ENCODE peak calls at places on chromosomes 2 and 18, in four cellular contexts. One of them, this sample, is unnamed.

GRCh38 chr2:20953146-20953824 is 90.6 kb downstream of the APOB start:
- DNase-seq in endothelial cell of umbilical vein: no peak
- DNase-seq in H9: no peak
- DNase-seq in IMR-90: no peak
- DNase-seq in this sample: no peak

GRCh38 chr2:79025421-79025820 is at the start of gene REG3G:
- DNase-seq in IMR-90: no peak
- DNase-seq in H9: no peak
- DNase-seq in endothelial cell of umbilical vein: no peak
- DNase-seq in this sample: no peak

GRCh38 chr18:68494802-68495560 is 219.9 kb downstream of the TMX3 start:
- DNase-seq in H9: no peak
- DNase-seq in IMR-90: peak; percentile 98
- DNase-seq in endothelial cell of umbilical vein: no peak
- DNase-seq in this sample: peak; percentile 98

GRCh38 chr2:189580267-189580661 is 322 bp downstream of the SLC40A1 start:
- DNase-seq in IMR-90: no peak
- DNase-seq in H9: peak; percentile 57
- DNase-seq in endothelial cell of umbilical vein: no peak
- DNase-seq in this sample: peak; percentile 9

GRCh38 chr2:9179572-9180201 is 26.9 kb upstream of the ASAP2 start:
- DNase-seq in endothelial cell of umbilical vein: peak; percentile 84
- DNase-seq in H9: no peak
- DNase-seq in IMR-90: peak; percentile 90
- DNase-seq in this sample: peak; percentile 93

GRCh38 chr2:152406119-152406835 is 71.3 kb downstream of the FMNL2 start:
- DNase-seq in H9: no peak
- DNase-seq in IMR-90: no peak
- DNase-seq in endothelial cell of umbilical vein: peak; percentile 44
- DNase-seq in this sample: no peak

GRCh38 chr18:3262234-3263171 is 570 bp downstream of the MYL12B start:
- DNase-seq in H9: no peak
- DNase-seq in IMR-90: no peak
- DNase-seq in endothelial cell of umbilical vein: peak; percentile 51
- DNase-seq in this sample: peak; percentile 39

GRCh38 chr2:134072973-134073490 is 180.8 kb upstream of the MGAT5 start:
- DNase-seq in endothelial cell of umbilical vein: no peak
- DNase-seq in H9: no peak
- DNase-seq in IMR-90: no peak
- DNase-seq in this sample: no peak

GRCh38 chr2:235532307-235532706 is 38.5 kb downstream of the AGAP1 start:
- DNase-seq in endothelial cell of umbilical vein: no peak
- DNase-seq in IMR-90: no peak
- DNase-seq in H9: no peak
- DNase-seq in this sample: no peak

GRCh38 chr18:31156831-31157763 is 5.6 kb downstream of the DSC1 start:
- DNase-seq in IMR-90: no peak
- DNase-seq in H9: no peak
- DNase-seq in endothelial cell of umbilical vein: no peak
- DNase-seq in this sample: no peak

GRCh38 chr2:8312861-8313768 is 368.7 kb upstream of the ID2 start:
- DNase-seq in H9: peak; percentile 24
- DNase-seq in IMR-90: peak; percentile 11
- DNase-seq in endothelial cell of umbilical vein: no peak
- DNase-seq in this sample: peak; percentile 23

GRCh38 chr18:62521588-62521987 is 1.2 kb upstream of the ZCCHC2 start:
- DNase-seq in IMR-90: no peak
- DNase-seq in H9: no peak
- DNase-seq in endothelial cell of umbilical vein: no peak
- DNase-seq in this sample: no peak

GRCh38 chr18:62521082-62521481 is 1.7 kb upstream of the ZCCHC2 start:
- DNase-seq in IMR-90: no peak
- DNase-seq in H9: no peak
- DNase-seq in endothelial cell of umbilical vein: no peak
- DNase-seq in this sample: no peak

GRCh38 chr18:62523255-62523588 is 397 bp downstream of the ZCCHC2 start:
- DNase-seq in IMR-90: no peak
- DNase-seq in endothelial cell of umbilical vein: no peak
- DNase-seq in H9: no peak
- DNase-seq in this sample: no peak

GRCh38 chr18:62522510-62523254 is at the start of gene ZCCHC2:
- DNase-seq in H9: peak; percentile 96
- DNase-seq in endothelial cell of umbilical vein: peak; percentile 99
- DNase-seq in IMR-90: peak; percentile 96
- DNase-seq in this sample: peak; percentile 91

DNA sequence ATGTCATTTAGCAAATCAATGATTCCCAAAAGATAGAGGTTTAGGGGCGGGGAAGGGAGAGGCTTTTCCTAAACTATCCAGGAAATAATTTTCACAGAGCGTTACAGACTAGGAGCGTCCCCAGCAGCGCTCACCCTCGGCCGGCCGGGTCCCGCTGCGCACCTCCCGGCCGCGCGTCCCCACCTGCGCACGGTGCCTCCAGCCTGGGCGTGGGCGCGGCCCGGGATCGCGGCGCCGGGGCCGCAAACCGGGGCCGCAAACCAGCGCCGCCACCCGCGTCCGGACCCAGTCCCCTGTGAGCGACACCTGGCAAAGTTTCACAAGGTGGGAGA is 681 bp upstream of the ZCCHC2 start:
- DNase-seq in endothelial cell of umbilical vein: no peak
- DNase-seq in IMR-90: no peak
- DNase-seq in H9: no peak
- DNase-seq in this sample: no peak
- H3K27me3 ChIP-seq in endothelial cell of umbilical vein: no peaks in the 10 kb centered on the region
- H3K27me3 ChIP-seq in IMR-90: peaks cover 2% of the 10 kb centered on the region
- H3K27me3 ChIP-seq in H9: peaks cover 9% of the 10 kb centered on the region
- H3K27me3 ChIP-seq in this sample: peaks cover 2% of the 10 kb centered on the region

DNA sequence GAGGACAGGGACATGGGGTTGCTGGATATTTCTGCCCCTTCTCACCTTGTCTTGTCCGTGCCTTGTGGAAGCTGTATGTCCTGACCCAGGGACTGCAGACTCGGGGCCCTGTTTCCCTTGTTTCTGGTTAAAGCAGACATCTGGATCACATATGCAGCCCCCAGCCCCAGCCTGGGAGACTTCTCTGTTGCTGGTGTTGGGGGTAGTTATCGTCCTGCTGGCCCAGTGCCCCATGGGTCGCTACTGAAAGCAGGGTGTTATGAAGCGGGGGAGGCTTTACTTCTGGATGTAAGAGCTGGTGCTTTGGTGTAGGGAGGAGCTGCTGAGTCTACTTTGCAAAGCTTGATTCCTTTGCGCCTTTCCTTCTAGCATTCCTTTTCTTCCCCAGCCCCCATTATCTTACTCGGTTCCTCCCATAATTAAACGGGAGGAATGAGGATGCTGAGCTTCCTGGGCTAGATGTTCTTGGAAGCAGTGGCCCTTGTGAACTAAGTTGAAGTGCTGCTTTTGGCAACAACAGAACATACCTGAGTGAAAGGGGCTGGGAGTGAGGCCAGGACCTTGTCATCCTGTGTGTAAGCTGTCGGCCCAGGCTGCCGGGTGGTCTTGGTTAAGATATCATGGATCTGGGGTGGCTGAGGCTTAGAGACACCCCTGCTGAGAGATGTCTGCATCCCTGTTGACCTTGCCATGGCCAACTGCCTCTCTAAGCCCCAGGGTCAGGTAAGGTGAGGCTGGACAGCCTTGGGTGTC is 3.4 kb downstream of the TET3 start:
- DNase-seq in endothelial cell of umbilical vein: no peak
- DNase-seq in IMR-90: no peak
- DNase-seq in H9: no peak
- DNase-seq in this sample: no peak
- H2AFZ ChIP-seq in endothelial cell of umbilical vein: no peak overlapping the region
- H2AFZ ChIP-seq in IMR-90: no peak overlapping the region
- H2AFZ ChIP-seq in H9: no peak overlapping the region
- H2AFZ ChIP-seq in this sample: peak overlapping the region; percentile 39

GRCh38 chr18:21389903-21390302 is 147.9 kb downstream of the GREB1L start:
- DNase-seq in endothelial cell of umbilical vein: no peak
- DNase-seq in IMR-90: no peak
- DNase-seq in H9: no peak
- DNase-seq in this sample: no peak

GRCh38 chr18:21389283-21389682 is 147.3 kb downstream of the GREB1L start:
- DNase-seq in H9: no peak
- DNase-seq in endothelial cell of umbilical vein: no peak
- DNase-seq in IMR-90: no peak
- DNase-seq in this sample: no peak

GRCh38 chr18:21398121-21398520 is 156.1 kb downstream of the GREB1L start:
- DNase-seq in IMR-90: no peak
- DNase-seq in endothelial cell of umbilical vein: no peak
- DNase-seq in H9: no peak
- DNase-seq in this sample: no peak

GRCh38 chr18:21391074-21391673 is 149.1 kb downstream of the GREB1L start:
- DNase-seq in H9: no peak
- DNase-seq in IMR-90: peak; percentile 53
- DNase-seq in endothelial cell of umbilical vein: peak; percentile 11
- DNase-seq in this sample: peak; percentile 75

DNA sequence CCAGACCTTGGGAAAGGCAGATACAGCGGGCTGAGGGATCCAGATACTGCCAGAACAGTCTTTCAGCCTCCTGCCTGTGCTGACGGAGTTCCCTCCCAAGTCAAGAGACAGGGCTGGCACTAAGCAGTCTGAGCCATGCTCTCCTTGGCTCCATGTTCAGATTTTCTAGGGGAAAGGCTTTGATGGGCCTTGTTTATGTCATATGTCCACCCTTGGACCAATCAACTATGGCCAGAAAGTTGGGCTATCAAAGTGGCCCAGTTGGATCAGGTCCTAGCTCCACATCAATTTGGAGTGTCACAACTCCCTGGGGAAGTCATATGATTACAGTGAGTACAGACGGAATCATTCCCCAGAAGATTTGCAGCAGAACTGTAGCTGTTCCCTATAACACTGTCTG is 152.0 kb downstream of the GREB1L start:
- DNase-seq in H9: no peak
- DNase-seq in endothelial cell of umbilical vein: no peak
- DNase-seq in IMR-90: no peak
- DNase-seq in this sample: no peak
- H3K27me3 ChIP-seq in H9: peaks cover 17% of the 10 kb centered on the region
- H3K27me3 ChIP-seq in endothelial cell of umbilical vein: no peaks in the 10 kb centered on the region
- H3K27me3 ChIP-seq in IMR-90: no peaks in the 10 kb centered on the region
- H3K27me3 ChIP-seq in this sample: no peaks in the 10 kb centered on the region

GRCh38 chr2:229043681-229044080 is 227.4 kb downstream of the PID1 start:
- DNase-seq in endothelial cell of umbilical vein: no peak
- DNase-seq in H9: no peak
- DNase-seq in IMR-90: no peak
- DNase-seq in this sample: no peak
- H2AFZ ChIP-seq in endothelial cell of umbilical vein: no peak overlapping the region
- H2AFZ ChIP-seq in H9: no peak overlapping the region
- H2AFZ ChIP-seq in IMR-90: no peak overlapping the region
- H2AFZ ChIP-seq in this sample: no peak overlapping the region

GRCh38 chr2:11512431-11512830 is 21.4 kb upstream of the GREB1 start:
- DNase-seq in IMR-90: no peak
- DNase-seq in endothelial cell of umbilical vein: no peak
- DNase-seq in H9: no peak
- DNase-seq in this sample: no peak
- H3K27me3 ChIP-seq in IMR-90: peaks cover 53% of the 10 kb centered on the region
- H3K27me3 ChIP-seq in endothelial cell of umbilical vein: no peaks in the 10 kb centered on the region
- H3K27me3 ChIP-seq in H9: no peaks in the 10 kb centered on the region
- H3K27me3 ChIP-seq in this sample: peaks cover 45% of the 10 kb centered on the region

GRCh38 chr2:52955079-52955478 is 812.5 kb upstream of the CHAC2 start:
- DNase-seq in H9: no peak
- DNase-seq in endothelial cell of umbilical vein: no peak
- DNase-seq in IMR-90: no peak
- DNase-seq in this sample: no peak
- H2AFZ ChIP-seq in H9: no peak overlapping the region
- H2AFZ ChIP-seq in endothelial cell of umbilical vein: no peak overlapping the region
- H2AFZ ChIP-seq in IMR-90: no peak overlapping the region
- H2AFZ ChIP-seq in this sample: no peak overlapping the region

GRCh38 chr2:219327719-219328118 is 4.8 kb downstream of the RESP18 start:
- DNase-seq in endothelial cell of umbilical vein: no peak
- DNase-seq in IMR-90: no peak
- DNase-seq in H9: no peak
- DNase-seq in this sample: no peak
- H3K27me3 ChIP-seq in endothelial cell of umbilical vein: peaks cover 15% of the 10 kb centered on the region
- H3K27me3 ChIP-seq in IMR-90: peaks cover 60% of the 10 kb centered on the region
- H3K27me3 ChIP-seq in H9: peaks cover 22% of the 10 kb centered on the region
- H3K27me3 ChIP-seq in this sample: peaks cover 78% of the 10 kb centered on the region

GRCh38 chr18:46660955-46661749 is 4.1 kb upstream of the LOXHD1 start:
- DNase-seq in H9: peak; percentile 81
- DNase-seq in IMR-90: peak; percentile 31
- DNase-seq in endothelial cell of umbilical vein: peak; percentile 19
- DNase-seq in this sample: peak; percentile 14
- H2AFZ ChIP-seq in H9: no peak overlapping the region
- H2AFZ ChIP-seq in IMR-90: no peak overlapping the region
- H2AFZ ChIP-seq in endothelial cell of umbilical vein: no peak overlapping the region
- H2AFZ ChIP-seq in this sample: peak overlapping the region; percentile 45

GRCh38 chr18:37537868-37538525 is 27.6 kb downstream of the CELF4 start:
- DNase-seq in H9: peak; percentile 89
- DNase-seq in endothelial cell of umbilical vein: peak; percentile 44
- DNase-seq in IMR-90: peak; percentile 44
- DNase-seq in this sample: peak; percentile 8

GRCh38 chr18:37539236-37539635 is 26.4 kb downstream of the CELF4 start:
- DNase-seq in endothelial cell of umbilical vein: no peak
- DNase-seq in H9: no peak
- DNase-seq in IMR-90: no peak
- DNase-seq in this sample: no peak

GRCh38 chr18:37538526-37539205 is 26.9 kb downstream of the CELF4 start:
- DNase-seq in IMR-90: no peak
- DNase-seq in H9: no peak
- DNase-seq in endothelial cell of umbilical vein: no peak
- DNase-seq in this sample: no peak

GRCh38 chr18:37541517-37541916 is 24.1 kb downstream of the CELF4 start:
- DNase-seq in H9: no peak
- DNase-seq in IMR-90: no peak
- DNase-seq in endothelial cell of umbilical vein: no peak
- DNase-seq in this sample: no peak

GRCh38 chr18:37540424-37541121 is 25.0 kb downstream of the CELF4 start:
- DNase-seq in IMR-90: no peak
- DNase-seq in endothelial cell of umbilical vein: no peak
- DNase-seq in H9: no peak
- DNase-seq in this sample: no peak
- H3K27me3 ChIP-seq in IMR-90: peaks cover 20% of the 10 kb centered on the region
- H3K27me3 ChIP-seq in endothelial cell of umbilical vein: peaks cover 7% of the 10 kb centered on the region
- H3K27me3 ChIP-seq in H9: no peaks in the 10 kb centered on the region
- H3K27me3 ChIP-seq in this sample: peaks cover 11% of the 10 kb centered on the region

DNA sequence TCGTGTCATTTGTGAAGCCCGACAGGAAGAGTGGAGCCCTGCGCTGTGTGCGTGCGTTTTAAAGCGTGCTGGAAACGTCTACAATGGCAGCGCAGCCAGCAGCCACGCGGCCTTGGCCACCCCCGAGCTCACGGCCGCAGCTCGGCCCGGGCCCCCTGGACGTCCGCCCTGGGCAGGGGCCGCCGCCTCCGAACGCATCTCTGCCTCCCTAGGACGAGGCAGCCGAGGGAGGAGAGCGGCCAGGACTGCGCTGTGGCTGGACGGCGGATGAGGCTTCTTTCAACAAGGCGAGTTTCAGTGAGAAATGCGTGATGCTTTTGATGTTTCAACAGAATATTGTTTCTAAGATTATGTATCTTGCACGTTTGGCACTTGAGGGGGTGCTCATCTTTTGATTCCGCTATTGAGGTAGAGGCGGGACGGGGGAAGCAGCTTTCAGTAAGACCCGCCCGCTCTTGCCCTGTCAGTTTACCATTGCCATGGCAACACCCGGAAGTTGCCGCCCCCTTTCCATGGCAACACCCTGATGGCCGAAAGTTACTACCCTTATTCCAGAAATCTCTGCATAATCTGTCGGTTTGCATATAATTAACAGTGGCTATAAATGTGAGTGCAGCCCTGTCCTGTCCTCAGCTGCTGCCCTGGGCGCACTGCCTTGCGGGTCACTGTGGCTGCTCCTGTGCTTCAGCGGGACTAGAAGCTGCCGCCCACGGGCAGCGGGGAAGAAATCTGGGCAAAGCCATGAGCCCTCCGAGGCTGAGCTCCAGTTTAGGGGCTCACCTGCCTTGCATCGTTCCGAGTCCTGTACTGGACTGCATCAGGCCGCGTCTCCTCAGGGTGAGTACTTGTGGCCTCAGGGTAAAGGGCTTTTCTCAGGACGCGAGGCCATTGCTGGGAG is 38.6 kb downstream of the ADNP2 start:
- DNase-seq in H9: peak; percentile 68
- DNase-seq in IMR-90: peak; percentile 72
- DNase-seq in endothelial cell of umbilical vein: peak; percentile 76
- DNase-seq in this sample: peak; percentile 73
- H2AFZ ChIP-seq in H9: no peak overlapping the region
- H2AFZ ChIP-seq in IMR-90: peak overlapping the region; percentile 94
- H2AFZ ChIP-seq in endothelial cell of umbilical vein: peak overlapping the region; percentile 93
- H2AFZ ChIP-seq in this sample: peak overlapping the region; percentile 71